ENCODE peak calls at places on chromosomes 1 and 21, in six cellular contexts. J is stimulated activated CD8-positive, alpha-beta memory T cell treated with anti-CD3 and anti-CD28 coated beads, Interleukin-7, amount 100 ng/mL, for 4 hours; N is heart left ventricle; O is naive thymus-derived CD8-positive, alpha-beta T cell; F is endothelial cell; C is body of pancreas. I is an unnamed sample.

GRCh38 chr1:25580933-25581332 is 35.7 kb upstream of the MAN1C1 start:
- DNase-seq in J (no peak), N (no peak), O (no peak), F (no peak), C (no peak), I (no peak)

GRCh38 chr1:205528887-205529825 is 24.7 kb downstream of the CDK18 start:
- DNase-seq in J (peak), N (peak), O (peak), F (peak), C (peak), I (peak)

GRCh38 chr1:8813016-8813763 is 4.2 kb downstream of the RERE start:
- DNase-seq in J (no peak), N (no peak), O (no peak), F (no peak), C (no peak), I (no peak)

GRCh38 chr1:32071758-32072621 is 749 bp upstream of the TMEM39B start:
- DNase-seq in J (no peak), N (no peak), O (no peak), F (no peak), C (no peak), I (no peak)

GRCh38 chr1:40818264-40818961 is 34.8 kb downstream of the KCNQ4 start:
- DNase-seq in J (peak), N (peak), O (peak), F (peak), C (peak), I (no peak)

GRCh38 chr1:233627376-233627775 is 13.5 kb downstream of the KCNK1 start:
- DNase-seq in J (peak), N (no peak), O (no peak), F (no peak), C (no peak), I (no peak)

GRCh38 chr1:179234863-179235262 is 5.4 kb upstream of the ABL2 start:
- DNase-seq in J (no peak), N (no peak), O (no peak), F (no peak), C (no peak), I (no peak)

GRCh38 chr21:43585924-43586411 is 73.3 kb downstream of the HSF2BP start:
- DNase-seq in J (no peak), N (peak), O (no peak), F (peak), C (peak), I (no peak)

I was measured in HEK293T.